ENCODE peak calls at places on chromosomes 1 and 21, in ten cellular contexts. I, Q, D, S, H, U, R, F, C and W are unnamed samples.

GRCh38 chr1:201164645-201165044 is 10.4 kb upstream of the TMEM9 start:
- DNase-seq in I (no peak), Q (peak), D (no peak), S (no peak), H (no peak), U (no peak), R (no peak), F (no peak), C (no peak), W (no peak)

GRCh38 chr1:27872059-27872801 is at the start of gene THEMIS2:
- DNase-seq in I (no peak), Q (peak), D (peak), S (peak), H (peak), U (peak), R (peak), F (no peak), C (no peak), W (peak)

GRCh38 chr1:31763671-31764306 is 351 bp downstream of the ADGRB2 start:
- DNase-seq in I (no peak), Q (no peak), D (no peak), S (no peak), H (peak), U (no peak), R (no peak), F (no peak), C (no peak), W (no peak)

GRCh38 chr1:3536796-3537195 is 74.5 kb downstream of the MEGF6 start:
- DNase-seq in I (no peak), Q (no peak), D (no peak), S (no peak), H (no peak), U (no peak), R (no peak), F (no peak), C (no peak), W (no peak)

GRCh38 chr1:30410153-30410851 is 313.1 kb downstream of the MATN1 start:
- DNase-seq in I (no peak), Q (no peak), D (peak), S (no peak), H (no peak), U (peak), R (no peak), F (no peak), C (no peak), W (no peak)

GRCh38 chr1:32612189-32612881 is 38.0 kb downstream of the ZBTB8OS start:
- DNase-seq in I (peak), Q (peak), D (peak), S (peak), H (peak), U (peak), R (peak), F (no peak), C (peak), W (no peak)

GRCh38 chr1:34984435-34985062 is 598 bp downstream of the TMEM35B start:
- DNase-seq in I (no peak), Q (peak), D (peak), S (no peak), H (peak), U (peak), R (no peak), F (no peak), C (peak), W (peak)

GRCh38 chr1:94522304-94522703 is 19.3 kb downstream of the F3 start:
- DNase-seq in I (no peak), Q (peak), D (no peak), S (no peak), H (no peak), U (no peak), R (no peak), F (no peak), C (peak), W (peak)

GRCh38 chr1:152774875-152775274 is at the start of gene LCE1F:
- DNase-seq in I (no peak), Q (no peak), D (no peak), S (no peak), H (no peak), U (no peak), R (no peak), F (no peak), C (no peak), W (peak)

GRCh38 chr21:45000637-45001133 is 60.9 kb downstream of the SLX9 start:
- DNase-seq in I (no peak), Q (no peak), D (no peak), S (no peak), H (peak), U (no peak), R (no peak), F (no peak), C (no peak), W (no peak)

GRCh38 chr1:202553560-202554038 is 156.7 kb downstream of the SYT2 start:
- DNase-seq in I (no peak), Q (peak), D (no peak), S (no peak), H (no peak), U (no peak), R (no peak), F (no peak), C (peak), W (peak)

GRCh38 chr21:31132574-31133242 is 94.4 kb upstream of the KRTAP19-8 start:
- DNase-seq in I (no peak), Q (peak), D (no peak), S (no peak), H (no peak), U (no peak), R (no peak), F (no peak), C (peak), W (no peak)

GRCh38 chr21:34223376-34223775 is 140.4 kb upstream of the KCNE2 start:
- DNase-seq in I (no peak), Q (no peak), D (no peak), S (no peak), H (no peak), U (no peak), R (no peak), F (no peak), C (no peak), W (no peak)

GRCh38 chr21:25234857-25235801 is 372.2 kb downstream of the MRPL39 start:
- DNase-seq in I (no peak), Q (no peak), D (no peak), S (no peak), H (no peak), U (no peak), R (no peak), F (no peak), C (no peak), W (no peak)

GRCh38 chr1:41399148-41399795 is 38.0 kb downstream of the FOXO6 start:
- DNase-seq in I (no peak), Q (no peak), D (no peak), S (peak), H (peak), U (no peak), R (no peak), F (no peak), C (no peak), W (no peak)

GRCh38 chr1:69410893-69411292 is 156.8 kb upstream of the LRRC7 start:
- DNase-seq in I (no peak), Q (no peak), D (no peak), S (peak), H (no peak), U (no peak), R (no peak), F (no peak), C (no peak), W (no peak)

GRCh38 chr21:16159213-16159970 is 429.6 kb downstream of the USP25 start:
- DNase-seq in I (no peak), Q (peak), D (no peak), S (no peak), H (no peak), U (no peak), R (no peak), F (peak), C (peak), W (no peak)

GRCh38 chr1:84998642-84999280 is 1.8 kb upstream of the MCOLN2 start:
- DNase-seq in I (no peak), Q (peak), D (peak), S (no peak), H (no peak), U (no peak), R (no peak), F (no peak), C (peak), W (no peak)

GRCh38 chr1:84582802-84583587 is 8.8 kb upstream of the CTBS start:
- DNase-seq in I (no peak), Q (peak), D (peak), S (no peak), H (no peak), U (no peak), R (no peak), F (no peak), C (no peak), W (peak)

GRCh38 chr21:27366846-27367245 is 400.0 kb upstream of the ADAMTS5 start:
- DNase-seq in I (no peak), Q (no peak), D (no peak), S (no peak), H (no peak), U (no peak), R (no peak), F (no peak), C (peak), W (no peak)

GRCh38 chr21:42668193-42668592 is 14.8 kb downstream of the PDE9A start:
- DNase-seq in I (no peak), Q (no peak), D (no peak), S (no peak), H (no peak), U (no peak), R (no peak), F (no peak), C (no peak), W (no peak)

GRCh38 chr1:1356796-1357401 is 1.5 kb downstream of the MXRA8 start:
- DNase-seq in I (no peak), Q (no peak), D (peak), S (peak), H (no peak), U (no peak), R (no peak), F (no peak), C (no peak), W (no peak)

GRCh38 chr1:20442920-20443625 is 42.9 kb downstream of the CAMK2N1 start:
- DNase-seq in I (no peak), Q (no peak), D (no peak), S (no peak), H (no peak), U (no peak), R (no peak), F (no peak), C (peak), W (peak)

GRCh38 chr21:33598051-33598450 is 9.6 kb upstream of the DONSON start:
- DNase-seq in I (no peak), Q (no peak), D (no peak), S (no peak), H (no peak), U (no peak), R (no peak), F (no peak), C (no peak), W (no peak)

GRCh38 chr21:17711896-17712295 is 99.2 kb upstream of the BTG3 start:
- DNase-seq in I (no peak), Q (no peak), D (no peak), S (no peak), H (no peak), U (no peak), R (no peak), F (no peak), C (no peak), W (no peak)

GRCh38 chr1:171984850-171985485 is 143.7 kb downstream of the DNM3 start:
- DNase-seq in I (no peak), Q (peak), D (no peak), S (no peak), H (no peak), U (no peak), R (peak), F (no peak), C (peak), W (no peak)

GRCh38 chr1:114455102-114455785 is 55.8 kb downstream of the TRIM33 start:
- DNase-seq in I (no peak), Q (no peak), D (no peak), S (no peak), H (no peak), U (no peak), R (no peak), F (no peak), C (peak), W (no peak)

GRCh38 chr1:160284220-160284781 is 632 bp downstream of the PEX19 start:
- DNase-seq in I (no peak), Q (peak), D (no peak), S (no peak), H (no peak), U (no peak), R (peak), F (peak), C (peak), W (no peak)

GRCh38 chr1:94000531-94001282 is 91.5 kb upstream of the GCLM start:
- DNase-seq in I (no peak), Q (no peak), D (no peak), S (no peak), H (no peak), U (no peak), R (no peak), F (no peak), C (no peak), W (peak)

GRCh38 chr1:212990276-212990675 is 25.4 kb downstream of the ANGEL2 start:
- DNase-seq in I (no peak), Q (no peak), D (no peak), S (no peak), H (no peak), U (no peak), R (no peak), F (no peak), C (no peak), W (no peak)

GRCh38 chr1:25973610-25974355 is 24.1 kb downstream of the PAFAH2 start:
- DNase-seq in I (no peak), Q (no peak), D (no peak), S (no peak), H (no peak), U (no peak), R (no peak), F (no peak), C (no peak), W (no peak)

GRCh38 chr1:31416101-31416736 is 3.2 kb downstream of the SERINC2 start:
- DNase-seq in I (no peak), Q (no peak), D (no peak), S (no peak), H (peak), U (no peak), R (no peak), F (no peak), C (no peak), W (no peak)

GRCh38 chr1:85734961-85735360 is 26.7 kb upstream of the ZNHIT6 start:
- DNase-seq in I (no peak), Q (no peak), D (no peak), S (no peak), H (no peak), U (no peak), R (no peak), F (no peak), C (no peak), W (no peak)

GRCh38 chr1:149915429-149916192 is 2.0 kb downstream of the SV2A start:
- DNase-seq in I (no peak), Q (no peak), D (no peak), S (no peak), H (no peak), U (no peak), R (no peak), F (no peak), C (no peak), W (peak)

GRCh38 chr1:191541741-191542140 is 616.5 kb upstream of the RGS18 start:
- DNase-seq in I (no peak), Q (no peak), D (no peak), S (no peak), H (no peak), U (no peak), R (no peak), F (no peak), C (no peak), W (no peak)

GRCh38 chr21:17732306-17732705 is 86.8 kb downstream of the C21orf91 start:
- DNase-seq in I (no peak), Q (peak), D (no peak), S (no peak), H (no peak), U (no peak), R (no peak), F (no peak), C (peak), W (no peak)

GRCh38 chr1:25804244-25804963 is 4.4 kb downstream of the SELENON start:
- DNase-seq in I (no peak), Q (peak), D (no peak), S (no peak), H (peak), U (no peak), R (no peak), F (no peak), C (no peak), W (no peak)

GRCh38 chr1:115978292-115978941 is 2.1 kb downstream of the SLC22A15 start:
- DNase-seq in I (no peak), Q (no peak), D (no peak), S (no peak), H (no peak), U (no peak), R (no peak), F (no peak), C (no peak), W (no peak)
- H3K27ac ChIP-seq in I (no peak), Q (no peak), D (no peak), S (no peak), H (no peak), U (peak), R (no peak), F (no peak), C (no peak), W (no peak)

DNA sequence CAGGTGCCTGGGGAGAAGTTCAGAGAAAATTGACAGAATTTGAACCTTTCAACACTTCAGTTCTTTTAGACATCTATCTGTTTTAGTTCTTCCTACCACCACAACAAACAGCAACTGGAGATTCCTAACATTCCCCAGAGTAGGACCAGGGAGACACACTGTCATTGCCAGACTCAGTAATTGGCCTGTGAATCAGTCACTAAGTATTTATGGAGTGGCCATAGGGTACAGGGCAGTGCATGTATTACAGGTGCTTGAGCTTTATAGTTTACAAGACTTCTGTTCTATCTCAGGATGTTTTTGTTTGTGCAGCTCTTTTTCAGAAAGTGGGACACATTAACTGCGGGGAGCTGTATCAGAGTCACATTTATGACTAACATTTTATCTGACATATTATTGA is 1.7 kb downstream of the CDC14A start:
- DNase-seq in I (no peak), Q (peak), D (peak), S (no peak), H (no peak), U (no peak), R (peak), F (no peak), C (peak), W (no peak)
- H3K4me3 ChIP-seq in I (peak), Q (peak), D (peak), S (peak), H (peak), U (peak), R (no peak), F (peak), C (peak), W (no peak)

DNA sequence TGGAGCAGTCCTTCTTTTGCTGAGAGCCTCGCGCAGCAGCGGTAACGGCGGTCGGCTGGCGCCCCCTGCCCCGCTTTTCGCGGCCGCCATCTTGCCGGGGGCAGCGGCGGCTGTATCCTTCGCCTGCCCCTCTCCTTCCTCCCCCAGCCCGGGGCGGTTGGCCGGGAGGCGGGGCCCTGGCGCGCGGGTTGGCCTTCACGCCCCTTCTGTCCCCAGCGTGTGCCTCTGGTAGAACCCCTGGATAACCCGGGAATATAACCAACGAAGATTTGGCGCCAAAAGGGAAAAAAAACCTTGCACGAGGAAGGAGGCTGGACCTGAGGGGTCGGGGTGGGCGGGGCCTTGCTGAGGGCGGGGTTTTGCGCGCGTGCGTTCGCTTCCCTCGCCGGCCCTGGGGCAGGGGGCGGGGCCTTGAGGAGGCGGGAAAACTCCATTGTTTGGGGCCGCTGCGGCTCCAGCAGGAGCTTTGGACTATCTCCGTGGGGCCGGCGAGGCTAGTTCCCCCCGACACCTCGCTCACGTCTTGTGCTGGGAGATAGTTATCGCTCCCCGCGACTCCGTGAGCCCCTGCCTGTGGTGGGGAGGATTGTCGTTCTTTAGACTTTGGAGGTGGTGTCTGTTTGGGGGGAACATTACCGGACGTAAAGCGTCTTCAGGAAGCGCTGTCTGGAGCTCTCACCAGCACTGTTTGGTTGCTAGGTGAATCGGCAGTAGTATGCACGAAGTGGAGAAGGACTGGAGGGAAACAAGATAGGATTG is 689 bp downstream of the NASP start:
- DNase-seq in I (peak), Q (peak), D (peak), S (peak), H (peak), U (peak), R (peak), F (peak), C (peak), W (peak)
- TF ChIP-seq CTCF in I (no peak), Q (no peak), D (peak), S (no peak), H (no peak), U (no peak), R (no peak), F (no peak), C (peak), W (no peak)

DNA sequence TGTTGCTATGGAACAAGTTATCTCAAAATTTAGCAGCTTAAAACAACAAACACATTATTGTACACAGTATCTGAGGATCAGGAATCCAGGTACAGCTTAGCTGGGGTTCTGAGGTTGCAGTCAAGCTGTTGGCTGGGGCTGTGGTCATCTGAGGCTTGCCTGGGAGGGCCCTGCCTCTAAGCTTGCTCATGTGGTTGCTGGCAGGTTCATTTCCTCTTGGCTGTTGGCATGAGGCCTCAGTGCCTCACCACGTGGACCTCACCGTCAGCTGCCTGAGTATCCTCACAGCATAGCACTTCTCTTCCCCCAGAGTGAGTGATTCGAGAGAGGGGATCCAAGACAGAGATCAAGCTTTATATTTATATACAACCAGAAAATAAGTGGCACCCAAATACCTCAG is 18.6 kb downstream of the NTPCR start:
- DNase-seq in I (no peak), Q (peak), D (no peak), S (peak), H (peak), U (no peak), R (no peak), F (no peak), C (peak), W (peak)
- H3K27ac ChIP-seq in I (no peak), Q (no peak), D (no peak), S (no peak), H (peak), U (no peak), R (no peak), F (no peak), C (no peak), W (peak)

GRCh38 chr1:79005945-79006344 is 585 bp downstream of the ADGRL4 start:
- DNase-seq in I (no peak), Q (peak), D (no peak), S (no peak), H (no peak), U (no peak), R (no peak), F (no peak), C (peak), W (no peak)
- H3K4me3 ChIP-seq in I (peak), Q (peak), D (peak), S (peak), H (peak), U (peak), R (no peak), F (peak), C (peak), W (no peak)

GRCh38 chr1:54489627-54490240 is 58.3 kb upstream of the ACOT11 start:
- DNase-seq in I (no peak), Q (no peak), D (no peak), S (no peak), H (no peak), U (no peak), R (no peak), F (no peak), C (no peak), W (no peak)
- TF ChIP-seq CTCF in I (peak), Q (no peak), D (peak), S (no peak), H (no peak), U (peak), R (peak), F (no peak), C (no peak), W (no peak)